ENCODE peak calls at places on chromosomes 4 and X, in eight cellular contexts. F is MM.1S, E is GM23248, V is hepatocyte, I is OCI-LY7, M is PC-3, J is HCT116, B is SK-N-SH. Y is an unnamed sample.

GRCh38 chrX:50470103-50471031 is at the start of gene DGKK:
- DNase-seq in F (no peak), E (peak; percentile 9), V (peak; percentile 31), I (no peak), M (no peak), J (no peak), B (peak; percentile 72), Y (peak; percentile 88)

GRCh38 chr4:138181288-138181687 is 60.9 kb downstream of the SLC7A11 start:
- DNase-seq in F (no peak), E (no peak), V (peak; percentile 65), I (no peak), M (no peak), J (no peak), B (no peak), Y (no peak)

GRCh38 chrX:93660575-93660974 is 12.8 kb downstream of the NAP1L3 start:
- DNase-seq in F (no peak), E (no peak), V (no peak), I (no peak), M (no peak), J (no peak), B (no peak), Y (no peak)

GRCh38 chr4:56995525-56995924 is 16.8 kb downstream of the POLR2B start:
- DNase-seq in F (no peak), E (peak; percentile 94), V (peak; percentile 60), I (no peak), M (no peak), J (no peak), B (no peak), Y (no peak)

GRCh38 chrX:133089411-133089810 is 7.5 kb downstream of the USP26 start:
- DNase-seq in F (no peak), E (no peak), V (no peak), I (no peak), M (peak; percentile 52), J (no peak), B (no peak), Y (no peak)

GRCh38 chr4:1381944-1382541 is 24.2 kb downstream of the NKX1-1 start:
- DNase-seq in F (no peak), E (no peak), V (no peak), I (no peak), M (no peak), J (no peak), B (no peak), Y (no peak)

GRCh38 chrX:153304988-153305736 is 16.4 kb downstream of the PNMA6F start:
- DNase-seq in F (no peak), E (no peak), V (no peak), I (no peak), M (no peak), J (no peak), B (no peak), Y (no peak)

GRCh38 chr4:122540827-122541226 is 80.0 kb downstream of the IL21 start:
- DNase-seq in F (no peak), E (peak; percentile 13), V (no peak), I (no peak), M (no peak), J (no peak), B (no peak), Y (no peak)

GRCh38 chr4:110019153-110019552 is 106.5 kb downstream of the EGF start:
- DNase-seq in F (no peak), E (no peak), V (no peak), I (no peak), M (no peak), J (no peak), B (no peak), Y (no peak)

GRCh38 chr4:139606600-139607301 is 50.7 kb upstream of the SETD7 start:
- DNase-seq in F (peak; percentile 45), E (peak; percentile 77), V (no peak), I (no peak), M (peak; percentile 54), J (no peak), B (no peak), Y (no peak)

GRCh38 chrX:140744085-140744484 is 34.5 kb downstream of the LINC00632 start:
- DNase-seq in F (no peak), E (no peak), V (no peak), I (no peak), M (peak; percentile 40), J (no peak), B (no peak), Y (no peak)

GRCh38 chr4:2803624-2804448 is 11.0 kb downstream of the SH3BP2 start:
- DNase-seq in F (no peak), E (peak; percentile 66), V (no peak), I (no peak), M (peak; percentile 50), J (peak; percentile 40), B (no peak), Y (no peak)

GRCh38 chr4:173192375-173193162 is 24.0 kb downstream of the GALNT7 start:
- DNase-seq in F (no peak), E (no peak), V (no peak), I (no peak), M (no peak), J (no peak), B (no peak), Y (no peak)

GRCh38 chr4:83631066-83631465 is 95.2 kb downstream of the GPAT3 start:
- DNase-seq in F (no peak), E (peak; percentile 29), V (peak; percentile 48), I (no peak), M (no peak), J (no peak), B (no peak), Y (no peak)

GRCh38 chr4:46937493-46937892 is 28.4 kb upstream of the COX7B2 start:
- DNase-seq in F (peak; percentile 14), E (peak; percentile 2), V (no peak), I (no peak), M (peak; percentile 21), J (no peak), B (no peak), Y (peak; percentile 58)

GRCh38 chrX:20431486-20431885 is 164.8 kb upstream of the RPS6KA3 start:
- DNase-seq in F (no peak), E (no peak), V (no peak), I (no peak), M (no peak), J (no peak), B (no peak), Y (no peak)

GRCh38 chrX:53321216-53321942 is 40.0 kb upstream of the IQSEC2 start:
- DNase-seq in F (no peak), E (peak; percentile 42), V (peak; percentile 26), I (no peak), M (no peak), J (no peak), B (peak; percentile 75), Y (peak; percentile 22)

GRCh38 chr4:112523008-112523440 is 7.0 kb upstream of the NEUROG2 start:
- DNase-seq in F (peak; percentile 85), E (no peak), V (peak; percentile 41), I (peak; percentile 69), M (no peak), J (no peak), B (no peak), Y (peak; percentile 81)

GRCh38 chr4:183424109-183424751 is 20.2 kb upstream of the CDKN2AIP start:
- DNase-seq in F (no peak), E (no peak), V (no peak), I (no peak), M (peak; percentile 57), J (no peak), B (no peak), Y (no peak)

GRCh38 chr4:109067509-109068205 is 234.8 kb downstream of the COL25A1 start:
- DNase-seq in F (no peak), E (peak; percentile 64), V (no peak), I (no peak), M (no peak), J (no peak), B (no peak), Y (no peak)

GRCh38 chr4:169268951-169269781 is 1.6 kb downstream of the SH3RF1 start:
- DNase-seq in F (no peak), E (peak; percentile 90), V (peak; percentile 54), I (no peak), M (peak; percentile 74), J (no peak), B (no peak), Y (no peak)

GRCh38 chrX:24590111-24590510 is 57.0 kb downstream of the PCYT1B start:
- DNase-seq in F (no peak), E (no peak), V (no peak), I (no peak), M (no peak), J (no peak), B (no peak), Y (no peak)

GRCh38 chr4:145041378-145041777 is 56.6 kb downstream of the ANAPC10 start:
- DNase-seq in F (peak; percentile 70), E (no peak), V (no peak), I (peak; percentile 66), M (no peak), J (no peak), B (no peak), Y (no peak)
- H3K9me2 ChIP-seq in F (no peaks in the 10 kb centered on the region), E (no peaks in the 10 kb centered on the region), V (no peaks in the 10 kb centered on the region), I (no peaks in the 10 kb centered on the region), M (no peaks in the 10 kb centered on the region), J (no peaks in the 10 kb centered on the region), B (no peaks in the 10 kb centered on the region), Y (no peaks in the 10 kb centered on the region)

GRCh38 chr4:60746172-60746571 is 454.0 kb upstream of the ADGRL3 start:
- DNase-seq in F (peak; percentile 82), E (no peak), V (no peak), I (no peak), M (no peak), J (no peak), B (no peak), Y (no peak)

DNA sequence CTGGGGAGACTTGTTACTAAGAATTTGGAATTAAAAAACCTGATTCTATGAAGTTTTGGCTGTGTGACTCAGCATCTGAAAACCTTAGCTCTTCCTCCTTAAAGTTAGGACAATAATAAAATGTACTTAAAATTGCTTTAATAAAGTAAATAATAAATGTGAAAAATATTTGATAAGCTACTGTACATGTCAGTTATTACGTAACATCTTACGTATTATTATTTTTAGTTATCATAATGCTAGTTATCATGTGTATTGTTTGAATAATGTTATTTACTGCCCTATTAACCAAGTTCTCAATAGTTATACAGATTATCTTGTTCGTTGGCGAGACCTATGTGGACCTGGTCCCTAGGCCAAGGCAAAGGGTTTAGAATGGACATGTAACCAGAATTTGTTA is 449.2 kb upstream of the ADGRL3 start:
- DNase-seq in F (no peak), E (no peak), V (no peak), I (no peak), M (no peak), J (no peak), B (no peak), Y (no peak)
- TF ChIP-seq EZH2phosphoT487 in F (no peak), E (no peak), V (no peak), I (no peak), M (no peak), J (no peak), B (no peak), Y (no peak)

DNA sequence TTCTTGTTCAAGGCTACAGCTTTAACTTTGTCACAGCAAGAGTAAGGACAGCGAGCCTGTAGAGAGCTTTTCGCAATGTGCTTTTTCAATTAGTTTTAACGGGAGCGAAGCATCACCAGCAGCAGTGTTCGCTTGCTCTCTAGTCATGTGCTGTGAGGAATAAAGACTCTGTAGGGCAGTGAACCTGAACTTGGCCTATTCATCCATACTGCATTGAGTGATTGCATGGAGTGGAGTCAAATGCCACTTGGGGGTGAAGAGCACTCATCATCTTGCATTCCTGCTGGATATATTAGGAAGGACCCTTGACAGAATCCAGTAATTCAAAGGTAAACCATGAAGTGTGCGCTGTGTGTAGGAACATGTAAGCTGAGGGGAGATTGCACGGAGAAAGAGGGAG is 240.0 kb downstream of the FRMPD4 start:
- DNase-seq in F (no peak), E (no peak), V (no peak), I (no peak), M (no peak), J (no peak), B (no peak), Y (no peak)
- H3K9me2 ChIP-seq in F (no peaks in the 10 kb centered on the region), E (no peaks in the 10 kb centered on the region), V (no peaks in the 10 kb centered on the region), I (no peaks in the 10 kb centered on the region), M (no peaks in the 10 kb centered on the region), J (no peaks in the 10 kb centered on the region), B (no peaks in the 10 kb centered on the region), Y (no peaks in the 10 kb centered on the region)

GRCh38 chr4:154490589-154491340 is 834 bp downstream of the DCHS2 start:
- DNase-seq in F (no peak), E (peak; percentile 6), V (peak; percentile 49), I (no peak), M (no peak), J (no peak), B (peak; percentile 41), Y (peak; percentile 57)
- TF ChIP-seq EZH2phosphoT487 in F (no peak), E (no peak), V (no peak), I (no peak), M (no peak), J (no peak), B (no peak), Y (no peak)

Y was measured in GM23338.